ENCODE peak calls at places on chromosomes 2 and 18, in four cellular contexts. One of them, this sample, is unnamed.

GRCh38 chr2:12131975-12132374 is 385.5 kb downstream of the LPIN1 start:
- DNase-seq in activated CD4-positive, alpha-beta T cell treated with anti-CD3 and anti-CD28 coated beads for 4 hours: no peak
- DNase-seq in neural crest cell: no peak
- DNase-seq in KG1: no peak
- DNase-seq in this sample: no peak

GRCh38 chr18:53864758-53865157 is 359.7 kb downstream of the MBD2 start:
- DNase-seq in activated CD4-positive, alpha-beta T cell treated with anti-CD3 and anti-CD28 coated beads for 4 hours: no peak
- DNase-seq in KG1: no peak
- DNase-seq in neural crest cell: no peak
- DNase-seq in this sample: no peak

GRCh38 chr2:145751634-145752033 is 1231.7 kb upstream of the ZEB2 start:
- DNase-seq in KG1: peak
- DNase-seq in activated CD4-positive, alpha-beta T cell treated with anti-CD3 and anti-CD28 coated beads for 4 hours: no peak
- DNase-seq in neural crest cell: no peak
- DNase-seq in this sample: no peak

GRCh38 chr18:6362559-6363129 is 52.1 kb downstream of the L3MBTL4 start:
- DNase-seq in KG1: no peak
- DNase-seq in neural crest cell: no peak
- DNase-seq in activated CD4-positive, alpha-beta T cell treated with anti-CD3 and anti-CD28 coated beads for 4 hours: no peak
- DNase-seq in this sample: no peak

GRCh38 chr2:218202266-218202665 is 14.7 kb upstream of the ARPC2 start:
- DNase-seq in activated CD4-positive, alpha-beta T cell treated with anti-CD3 and anti-CD28 coated beads for 4 hours: no peak
- DNase-seq in neural crest cell: no peak
- DNase-seq in KG1: no peak
- DNase-seq in this sample: no peak

GRCh38 chr2:32264422-32265149 is at the start of gene NLRC4:
- DNase-seq in neural crest cell: no peak
- DNase-seq in KG1: peak
- DNase-seq in activated CD4-positive, alpha-beta T cell treated with anti-CD3 and anti-CD28 coated beads for 4 hours: no peak
- DNase-seq in this sample: no peak

GRCh38 chr18:34224423-34225217 is at the start of gene NOL4:
- DNase-seq in KG1: no peak
- DNase-seq in neural crest cell: peak
- DNase-seq in activated CD4-positive, alpha-beta T cell treated with anti-CD3 and anti-CD28 coated beads for 4 hours: no peak
- DNase-seq in this sample: no peak

GRCh38 chr2:184597571-184597980 is 753 bp upstream of the ZNF804A start:
- DNase-seq in KG1: peak
- DNase-seq in neural crest cell: peak
- DNase-seq in activated CD4-positive, alpha-beta T cell treated with anti-CD3 and anti-CD28 coated beads for 4 hours: no peak
- DNase-seq in this sample: no peak

GRCh38 chr2:135831180-135831812 is 5.7 kb downstream of the LCT start:
- DNase-seq in neural crest cell: no peak
- DNase-seq in activated CD4-positive, alpha-beta T cell treated with anti-CD3 and anti-CD28 coated beads for 4 hours: no peak
- DNase-seq in KG1: no peak
- DNase-seq in this sample: no peak

GRCh38 chr2:11397513-11397912 is 53.1 kb upstream of the ROCK2 start:
- DNase-seq in activated CD4-positive, alpha-beta T cell treated with anti-CD3 and anti-CD28 coated beads for 4 hours: no peak
- DNase-seq in neural crest cell: no peak
- DNase-seq in KG1: no peak
- DNase-seq in this sample: no peak

GRCh38 chr18:54775686-54776085 is 52.6 kb upstream of the RAB27B start:
- DNase-seq in activated CD4-positive, alpha-beta T cell treated with anti-CD3 and anti-CD28 coated beads for 4 hours: no peak
- DNase-seq in neural crest cell: no peak
- DNase-seq in KG1: no peak
- DNase-seq in this sample: no peak

GRCh38 chr2:53035153-53035552 is 732.5 kb upstream of the CHAC2 start:
- DNase-seq in neural crest cell: no peak
- DNase-seq in KG1: no peak
- DNase-seq in activated CD4-positive, alpha-beta T cell treated with anti-CD3 and anti-CD28 coated beads for 4 hours: no peak
- DNase-seq in this sample: no peak